ENCODE peak calls at places on chromosomes 16 and 17, in six cellular contexts. One of them, this sample, is unnamed.
A peak's percentile ranks its signal among the peaks of the same experiment; 100 is the strongest.

GRCh38 chr16:1691956-1692355 is 13.9 kb downstream of the JPT2 start:
- DNase-seq in HCT116: no peak
- DNase-seq in HepG2: no peak
- DNase-seq in K562: no peak
- DNase-seq in GM12878: no peak
- DNase-seq in SK-N-SH: no peak
- DNase-seq in this sample: no peak

GRCh38 chr16:25563700-25564099 is 128.1 kb upstream of the HS3ST4 start:
- DNase-seq in GM12878: no peak
- DNase-seq in SK-N-SH: no peak
- DNase-seq in HepG2: no peak
- DNase-seq in HCT116: no peak
- DNase-seq in K562: no peak
- DNase-seq in this sample: no peak

GRCh38 chr16:9934723-9935508 is 247.3 kb downstream of the GRIN2A start:
- DNase-seq in HepG2: no peak
- DNase-seq in GM12878: no peak
- DNase-seq in SK-N-SH: no peak
- DNase-seq in K562: no peak
- DNase-seq in HCT116: no peak
- DNase-seq in this sample: no peak

GRCh38 chr16:51155199-51155607 is 4.1 kb upstream of the SALL1 start:
- DNase-seq in SK-N-SH: peak; percentile 24
- DNase-seq in HCT116: no peak
- DNase-seq in HepG2: no peak
- DNase-seq in GM12878: no peak
- DNase-seq in K562: no peak
- DNase-seq in this sample: no peak

GRCh38 chr16:21179983-21180365 is 21.5 kb downstream of the LDAF1 start:
- DNase-seq in HCT116: no peak
- DNase-seq in SK-N-SH: no peak
- DNase-seq in K562: no peak
- DNase-seq in HepG2: no peak
- DNase-seq in GM12878: no peak
- DNase-seq in this sample: no peak

GRCh38 chr16:49756971-49757743 is 98.8 kb downstream of the ZNF423 start:
- DNase-seq in GM12878: no peak
- DNase-seq in SK-N-SH: no peak
- DNase-seq in HepG2: no peak
- DNase-seq in K562: no peak
- DNase-seq in HCT116: no peak
- DNase-seq in this sample: no peak

GRCh38 chr16:29978081-29978480 is 4.4 kb downstream of the TAOK2 start:
- DNase-seq in K562: no peak
- DNase-seq in HCT116: no peak
- DNase-seq in HepG2: no peak
- DNase-seq in SK-N-SH: no peak
- DNase-seq in GM12878: no peak
- DNase-seq in this sample: no peak

GRCh38 chr17:16943541-16944333 is 28.2 kb downstream of the TNFRSF13B start:
- DNase-seq in K562: no peak
- DNase-seq in SK-N-SH: no peak
- DNase-seq in HepG2: no peak
- DNase-seq in GM12878: no peak
- DNase-seq in HCT116: no peak
- DNase-seq in this sample: no peak

GRCh38 chr16:47732122-47732805 is 271.1 kb downstream of the PHKB start:
- DNase-seq in HepG2: no peak
- DNase-seq in HCT116: peak; percentile 42
- DNase-seq in SK-N-SH: no peak
- DNase-seq in K562: no peak
- DNase-seq in GM12878: no peak
- DNase-seq in this sample: peak; percentile 57

GRCh38 chr17:74442670-74443515 is 11.0 kb downstream of the GPRC5C start:
- DNase-seq in K562: peak; percentile 62
- DNase-seq in HCT116: peak; percentile 89
- DNase-seq in GM12878: no peak
- DNase-seq in SK-N-SH: peak; percentile 60
- DNase-seq in HepG2: peak; percentile 95
- DNase-seq in this sample: no peak

GRCh38 chr17:45948881-45949624 is 50.0 kb upstream of the STH start:
- DNase-seq in SK-N-SH: no peak
- DNase-seq in HCT116: peak; percentile 43
- DNase-seq in GM12878: no peak
- DNase-seq in K562: peak; percentile 93
- DNase-seq in HepG2: peak; percentile 61
- DNase-seq in this sample: no peak

GRCh38 chr17:40425741-40426140 is 8.0 kb upstream of the TOP2A start:
- DNase-seq in SK-N-SH: no peak
- DNase-seq in K562: no peak
- DNase-seq in GM12878: no peak
- DNase-seq in HCT116: no peak
- DNase-seq in HepG2: no peak
- DNase-seq in this sample: no peak

GRCh38 chr16:63312343-63312742 is 1276.1 kb upstream of the CDH8 start:
- DNase-seq in GM12878: no peak
- DNase-seq in K562: no peak
- DNase-seq in HCT116: no peak
- DNase-seq in SK-N-SH: peak; percentile 4
- DNase-seq in HepG2: no peak
- DNase-seq in this sample: no peak

GRCh38 chr17:10837987-10838386 is at the start of gene PIRT:
- DNase-seq in HepG2: no peak
- DNase-seq in HCT116: no peak
- DNase-seq in K562: no peak
- DNase-seq in SK-N-SH: no peak
- DNase-seq in GM12878: no peak
- DNase-seq in this sample: no peak

GRCh38 chr17:46800573-46800972 is 17.9 kb downstream of the WNT3 start:
- DNase-seq in HCT116: no peak
- DNase-seq in GM12878: no peak
- DNase-seq in HepG2: no peak
- DNase-seq in SK-N-SH: no peak
- DNase-seq in K562: no peak
- DNase-seq in this sample: no peak

GRCh38 chr16:69204106-69204655 is 17.2 kb downstream of the SNTB2 start:
- DNase-seq in SK-N-SH: no peak
- DNase-seq in HCT116: no peak
- DNase-seq in GM12878: no peak
- DNase-seq in HepG2: no peak
- DNase-seq in K562: no peak
- DNase-seq in this sample: no peak

GRCh38 chr17:72588961-72589360 is 468.1 kb downstream of the SOX9 start:
- DNase-seq in K562: no peak
- DNase-seq in HCT116: peak; percentile 87
- DNase-seq in HepG2: peak; percentile 67
- DNase-seq in SK-N-SH: no peak
- DNase-seq in GM12878: no peak
- DNase-seq in this sample: peak; percentile 69

GRCh38 chr17:13346996-13347762 is 254.6 kb downstream of the HS3ST3A1 start:
- DNase-seq in GM12878: no peak
- DNase-seq in HepG2: peak; percentile 31
- DNase-seq in HCT116: peak; percentile 87
- DNase-seq in SK-N-SH: no peak
- DNase-seq in K562: no peak
- DNase-seq in this sample: no peak

GRCh38 chr16:56307534-56307873 is 116.2 kb downstream of the GNAO1 start:
- DNase-seq in HCT116: no peak
- DNase-seq in GM12878: no peak
- DNase-seq in SK-N-SH: no peak
- DNase-seq in K562: no peak
- DNase-seq in HepG2: no peak
- DNase-seq in this sample: no peak

GRCh38 chr16:3149630-3150345 is 15.0 kb downstream of the ZNF213 start:
- DNase-seq in HCT116: no peak
- DNase-seq in GM12878: no peak
- DNase-seq in K562: peak; percentile 80
- DNase-seq in HepG2: no peak
- DNase-seq in SK-N-SH: peak; percentile 87
- DNase-seq in this sample: no peak

GRCh38 chr16:31108035-31108793 is at the start of gene BCKDK:
- DNase-seq in SK-N-SH: peak; percentile 93
- DNase-seq in HepG2: peak; percentile 58
- DNase-seq in HCT116: peak; percentile 42
- DNase-seq in GM12878: peak; percentile 32
- DNase-seq in K562: peak; percentile 86
- DNase-seq in this sample: no peak

GRCh38 chr17:62790554-62790953 is 17.6 kb downstream of the MARCHF10 start:
- DNase-seq in K562: no peak
- DNase-seq in SK-N-SH: no peak
- DNase-seq in GM12878: no peak
- DNase-seq in HCT116: no peak
- DNase-seq in HepG2: no peak
- DNase-seq in this sample: peak; percentile 75

GRCh38 chr16:11734653-11735043 is 8.0 kb downstream of the TXNDC11 start:
- DNase-seq in GM12878: no peak
- DNase-seq in HCT116: no peak
- DNase-seq in K562: no peak
- DNase-seq in SK-N-SH: no peak
- DNase-seq in HepG2: no peak
- DNase-seq in this sample: no peak

GRCh38 chr16:79613009-79613408 is 12.5 kb upstream of the MAF start:
- DNase-seq in HCT116: no peak
- DNase-seq in HepG2: no peak
- DNase-seq in GM12878: no peak
- DNase-seq in SK-N-SH: no peak
- DNase-seq in K562: no peak
- DNase-seq in this sample: no peak

DNA sequence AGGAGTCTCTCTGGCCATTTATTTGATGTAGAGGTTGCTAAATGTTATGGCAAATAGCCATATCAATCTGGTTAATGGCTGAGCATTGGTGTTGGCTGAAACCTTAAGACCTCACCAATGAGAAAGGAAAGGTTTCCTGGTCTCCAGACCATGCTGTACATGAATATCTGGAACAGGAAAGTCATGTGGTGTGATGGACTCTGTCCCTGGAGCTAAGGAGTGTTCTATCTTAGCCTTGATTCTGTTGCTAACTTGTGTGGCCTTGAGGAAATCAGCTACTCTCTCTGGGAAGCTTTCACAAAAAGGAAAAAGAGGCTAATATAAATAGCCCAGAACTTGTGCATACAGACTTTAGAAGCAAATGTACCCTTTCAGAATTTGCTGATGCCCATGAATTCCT is 287.7 kb downstream of the NPIPA8 start:
- DNase-seq in GM12878: no peak
- DNase-seq in K562: no peak
- DNase-seq in HepG2: no peak
- DNase-seq in HCT116: no peak
- DNase-seq in SK-N-SH: no peak
- DNase-seq in this sample: no peak
- TF ChIP-seq REST in GM12878: no peak
- TF ChIP-seq REST in K562: no peak
- TF ChIP-seq REST in HepG2: no peak
- TF ChIP-seq REST in HCT116: no peak
- TF ChIP-seq REST in SK-N-SH: no peak
- TF ChIP-seq REST in this sample: no peak

GRCh38 chr16:74760007-74760767 is 14.4 kb downstream of the FA2H start:
- DNase-seq in SK-N-SH: no peak
- DNase-seq in HCT116: no peak
- DNase-seq in K562: no peak
- DNase-seq in HepG2: no peak
- DNase-seq in GM12878: no peak
- DNase-seq in this sample: no peak
- TF ChIP-seq SIN3A in SK-N-SH: no peak
- TF ChIP-seq SIN3A in HCT116: no peak
- TF ChIP-seq SIN3A in K562: no peak
- TF ChIP-seq SIN3A in HepG2: no peak
- TF ChIP-seq SIN3A in GM12878: no peak
- TF ChIP-seq SIN3A in this sample: no peak

GRCh38 chr17:55327225-55328088 is 62.7 kb downstream of the HLF start:
- DNase-seq in GM12878: no peak
- DNase-seq in K562: no peak
- DNase-seq in SK-N-SH: no peak
- DNase-seq in HepG2: peak; percentile 87
- DNase-seq in HCT116: no peak
- DNase-seq in this sample: no peak
- TF ChIP-seq REST in GM12878: no peak
- TF ChIP-seq REST in K562: no peak
- TF ChIP-seq REST in SK-N-SH: no peak
- TF ChIP-seq REST in HepG2: no peak
- TF ChIP-seq REST in HCT116: no peak
- TF ChIP-seq REST in this sample: no peak

GRCh38 chr17:60421273-60422161 is 772 bp upstream of the CHCT1 start:
- DNase-seq in SK-N-SH: peak; percentile 97
- DNase-seq in HepG2: peak; percentile 42
- DNase-seq in HCT116: no peak
- DNase-seq in GM12878: no peak
- DNase-seq in K562: no peak
- DNase-seq in this sample: peak; percentile 12
- TF ChIP-seq SIN3A in SK-N-SH: no peak
- TF ChIP-seq SIN3A in HepG2: no peak
- TF ChIP-seq SIN3A in HCT116: no peak
- TF ChIP-seq SIN3A in GM12878: no peak
- TF ChIP-seq SIN3A in K562: no peak
- TF ChIP-seq SIN3A in this sample: no peak